ENCODE peak calls at places on chromosomes 7 and 10, in five cellular contexts. K is colonic mucosa, O is mammary epithelial cell, W is neural crest cell, H is left ventricle myocardium inferior. G is an unnamed sample.

GRCh38 chr7:92255308-92255707 is 9.5 kb downstream of the ANKIB1 start:
- DNase-seq in O (peak), W (no peak), H (no peak), K (no peak), G (no peak)

GRCh38 chr10:62048919-62049636 is 147.6 kb downstream of the ARID5B start:
- DNase-seq in O (peak), H (peak), K (peak), W (peak), G (peak)

GRCh38 chr7:153401795-153402720 is 642.5 kb downstream of the ACTR3B start:
- DNase-seq in O (no peak), H (no peak), W (no peak), K (no peak), G (no peak)

GRCh38 chr7:101386558-101387199 is 24.0 kb downstream of the COL26A1 start:
- DNase-seq in K (no peak), W (peak), H (no peak), O (no peak), G (no peak)

GRCh38 chr7:147990837-147991236 is 599.7 kb upstream of the C7orf33 start:
- DNase-seq in H (no peak), W (no peak), K (no peak), O (no peak), G (no peak)

GRCh38 chr7:771241-772004 is 44.3 kb upstream of the PRKAR1B start:
- DNase-seq in W (no peak), K (peak), O (no peak), H (peak), G (no peak)

GRCh38 chr7:77442631-77443420 is 26.7 kb upstream of the GSAP start:
- DNase-seq in K (no peak), H (no peak), O (peak), W (no peak), G (no peak)

GRCh38 chr7:94436018-94436604 is 41.4 kb downstream of the COL1A2 start:
- DNase-seq in H (no peak), W (peak), O (peak), K (peak), G (peak)

GRCh38 chr10:72322280-72323058 is 32.2 kb downstream of the DNAJB12 start:
- DNase-seq in K (no peak), H (no peak), W (no peak), O (peak), G (no peak)

GRCh38 chr7:43586251-43586900 is 3.5 kb downstream of the STK17A start:
- DNase-seq in W (no peak), K (no peak), O (peak), H (no peak), G (no peak)

GRCh38 chr10:129761573-129761972 is 202.5 kb downstream of the EBF3 start:
- DNase-seq in H (no peak), W (no peak), K (peak), O (no peak), G (no peak)

GRCh38 chr10:53325073-53325472 is 552.5 kb upstream of the MBL2 start:
- DNase-seq in H (no peak), O (peak), K (no peak), W (no peak), G (no peak)

GRCh38 chr10:123681285-123681684 is 15.1 kb downstream of the GPR26 start:
- DNase-seq in K (no peak), H (no peak), W (no peak), O (no peak), G (no peak)

GRCh38 chr10:124606822-124607221 is 137.4 kb downstream of the FAM53B start:
- DNase-seq in H (no peak), K (no peak), W (no peak), O (no peak), G (no peak)

GRCh38 chr10:104327745-104328635 is 10.3 kb downstream of the ITPRIP start:
- DNase-seq in W (peak), H (no peak), O (peak), K (no peak), G (no peak)

GRCh38 chr7:47386273-47386820 is 195.6 kb downstream of the TNS3 start:
- DNase-seq in O (no peak), H (no peak), K (no peak), W (no peak), G (no peak)

GRCh38 chr10:28677889-28678686 is 767 bp downstream of the BAMBI start:
- DNase-seq in H (peak), O (peak), K (peak), W (peak), G (no peak)

GRCh38 chr7:158733762-158734494 is 29.3 kb upstream of the NCAPG2 start:
- DNase-seq in K (no peak), W (no peak), O (no peak), H (no peak), G (no peak)

GRCh38 chr7:81158189-81158588 is 239.3 kb upstream of the SEMA3C start:
- DNase-seq in H (no peak), K (no peak), W (no peak), O (no peak), G (no peak)

GRCh38 chr7:867001-867405 is 9.4 kb upstream of the GET4 start:
- DNase-seq in H (peak), K (peak), W (no peak), O (no peak), G (no peak)

GRCh38 chr10:122227754-122228153 is 43.3 kb upstream of the BTBD16 start:
- DNase-seq in H (no peak), W (no peak), K (no peak), O (no peak), G (no peak)

GRCh38 chr10:44245601-44245938 is 139.3 kb downstream of the CXCL12 start:
- DNase-seq in H (no peak), W (no peak), K (no peak), O (no peak), G (no peak)

GRCh38 chr7:27459021-27459728 is 203.5 kb downstream of the HIBADH start:
- DNase-seq in K (no peak), W (no peak), O (no peak), H (no peak), G (no peak)

GRCh38 chr7:24477807-24478655 is 95.2 kb upstream of the PALS2 start:
- DNase-seq in H (no peak), K (no peak), O (peak), W (no peak), G (no peak)

GRCh38 chr10:111916011-111916410 is 267.6 kb downstream of the GPAM start:
- DNase-seq in O (no peak), H (no peak), W (no peak), K (no peak), G (no peak)

GRCh38 chr10:624605-625334 is 64.7 kb downstream of the DIP2C start:
- DNase-seq in W (peak), O (peak), K (peak), H (peak), G (no peak)

GRCh38 chr7:76316984-76317781 is 14.7 kb downstream of the HSPB1 start:
- DNase-seq in K (no peak), H (no peak), O (no peak), W (no peak), G (no peak)

GRCh38 chr7:137804819-137805218 is 42.0 kb downstream of the DGKI start:
- DNase-seq in K (no peak), W (no peak), H (no peak), O (no peak), G (no peak)

GRCh38 chr7:98559958-98560357 is 57.1 kb upstream of the NPTX2 start:
- DNase-seq in O (no peak), K (no peak), W (no peak), H (no peak), G (no peak)

GRCh38 chr10:119786117-119786769 is 60.4 kb downstream of the INPP5F start:
- DNase-seq in W (no peak), K (no peak), O (no peak), H (no peak), G (no peak)

GRCh38 chr10:7484456-7485266 is 73.8 kb upstream of the SFMBT2 start:
- DNase-seq in W (no peak), K (peak), H (no peak), O (no peak), G (no peak)

GRCh38 chr7:7956531-7957221 is 11.9 kb upstream of the GLCCI1 start:
- DNase-seq in K (no peak), H (no peak), W (no peak), O (peak), G (no peak)

GRCh38 chr10:129971381-129972144 is 7.5 kb upstream of the EBF3 start:
- DNase-seq in H (peak), W (no peak), O (no peak), K (peak), G (no peak)

GRCh38 chr7:105487559-105488218 is 34.4 kb downstream of the PUS7 start:
- DNase-seq in H (no peak), W (no peak), K (no peak), O (peak), G (no peak)
- TF ChIP-seq CTCF in H (peak), W (peak), K (no peak), O (peak), G (no peak)

DNA sequence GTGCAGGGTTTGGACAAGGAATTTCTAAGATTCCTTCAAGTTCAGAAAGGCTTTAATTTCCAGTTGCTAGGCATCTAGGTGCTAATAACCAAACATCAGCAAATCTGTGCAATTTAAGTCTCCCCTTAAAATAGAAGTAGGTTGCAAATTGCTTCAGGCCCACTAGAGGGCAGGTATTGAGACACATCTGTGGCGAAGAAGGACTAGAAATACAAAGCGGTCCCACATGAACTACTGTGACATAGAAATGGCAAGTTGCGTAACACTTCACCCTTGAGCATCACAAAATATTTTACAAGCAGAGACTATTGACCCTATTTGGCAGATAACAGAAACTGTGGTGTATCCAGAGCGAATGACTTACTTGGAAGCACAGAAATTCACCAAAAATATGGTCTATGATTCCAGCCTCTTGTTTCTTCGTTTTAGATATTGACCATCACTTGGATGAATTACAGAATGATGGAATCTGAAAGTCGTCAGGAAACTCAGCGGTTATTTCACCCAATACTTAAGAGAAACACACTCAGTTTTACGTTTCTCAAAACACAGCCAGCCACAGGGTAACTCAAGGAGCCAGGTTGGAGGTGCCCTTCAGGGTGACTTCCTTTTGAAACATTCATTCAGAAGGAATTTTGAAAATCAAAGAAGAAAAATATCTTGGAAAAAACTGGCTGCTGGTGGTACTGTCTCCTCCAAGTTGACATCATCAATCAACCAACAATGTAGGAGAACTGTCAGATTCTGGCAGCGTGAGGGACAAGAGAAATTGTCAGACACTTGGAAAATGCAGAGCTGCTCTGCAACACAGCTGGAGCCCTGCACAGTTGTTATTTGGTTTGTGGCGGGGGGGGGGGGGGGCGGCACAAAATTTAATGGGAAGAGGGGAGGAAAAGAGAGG is 256.3 kb upstream of the MINDY3 start:
- DNase-seq in H (no peak), K (no peak), W (peak), O (peak), G (no peak)
- TF ChIP-seq CTCF in H (peak), K (no peak), W (peak), O (peak), G (no peak)

GRCh38 chr7:66075590-66076458 is at the start of gene ASL:
- DNase-seq in K (peak), H (peak), O (peak), W (peak), G (peak)
- TF ChIP-seq CTCF in K (no peak), H (peak), O (no peak), W (peak), G (no peak)

GRCh38 chr7:127550247-127550646 is 35.1 kb downstream of the GCC1 start:
- DNase-seq in O (no peak), W (no peak), H (no peak), K (no peak), G (no peak)
- TF ChIP-seq CTCF in O (peak), W (peak), H (no peak), K (no peak), G (no peak)

DNA sequence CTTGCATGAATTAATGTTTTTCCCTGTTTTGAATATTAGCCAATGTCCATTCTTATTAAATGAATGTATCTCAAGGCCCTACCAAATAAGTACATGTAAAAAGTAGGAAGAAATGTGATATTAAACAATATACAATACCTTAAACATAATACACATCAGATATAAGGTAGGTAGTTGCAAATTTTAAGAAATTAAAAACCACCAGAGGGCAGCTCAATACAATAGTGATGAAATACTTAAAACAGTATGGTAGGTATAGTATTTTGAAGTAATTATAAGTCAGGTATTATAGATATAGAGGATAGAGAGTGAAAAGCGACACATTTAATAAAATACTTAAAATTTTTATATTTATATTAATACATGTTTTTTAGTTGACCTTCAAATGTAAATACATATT is 43.6 kb upstream of the CDK14 start:
- DNase-seq in K (no peak), O (peak), W (no peak), H (no peak), G (no peak)
- TF ChIP-seq CTCF in K (no peak), O (peak), W (peak), H (peak), G (no peak)

GRCh38 chr7:151351027-151351426 is 9.4 kb downstream of the NUB1 start:
- DNase-seq in O (no peak), H (no peak), K (peak), W (peak), G (no peak)
- TF ChIP-seq CTCF in O (no peak), H (peak), K (no peak), W (no peak), G (no peak)

DNA sequence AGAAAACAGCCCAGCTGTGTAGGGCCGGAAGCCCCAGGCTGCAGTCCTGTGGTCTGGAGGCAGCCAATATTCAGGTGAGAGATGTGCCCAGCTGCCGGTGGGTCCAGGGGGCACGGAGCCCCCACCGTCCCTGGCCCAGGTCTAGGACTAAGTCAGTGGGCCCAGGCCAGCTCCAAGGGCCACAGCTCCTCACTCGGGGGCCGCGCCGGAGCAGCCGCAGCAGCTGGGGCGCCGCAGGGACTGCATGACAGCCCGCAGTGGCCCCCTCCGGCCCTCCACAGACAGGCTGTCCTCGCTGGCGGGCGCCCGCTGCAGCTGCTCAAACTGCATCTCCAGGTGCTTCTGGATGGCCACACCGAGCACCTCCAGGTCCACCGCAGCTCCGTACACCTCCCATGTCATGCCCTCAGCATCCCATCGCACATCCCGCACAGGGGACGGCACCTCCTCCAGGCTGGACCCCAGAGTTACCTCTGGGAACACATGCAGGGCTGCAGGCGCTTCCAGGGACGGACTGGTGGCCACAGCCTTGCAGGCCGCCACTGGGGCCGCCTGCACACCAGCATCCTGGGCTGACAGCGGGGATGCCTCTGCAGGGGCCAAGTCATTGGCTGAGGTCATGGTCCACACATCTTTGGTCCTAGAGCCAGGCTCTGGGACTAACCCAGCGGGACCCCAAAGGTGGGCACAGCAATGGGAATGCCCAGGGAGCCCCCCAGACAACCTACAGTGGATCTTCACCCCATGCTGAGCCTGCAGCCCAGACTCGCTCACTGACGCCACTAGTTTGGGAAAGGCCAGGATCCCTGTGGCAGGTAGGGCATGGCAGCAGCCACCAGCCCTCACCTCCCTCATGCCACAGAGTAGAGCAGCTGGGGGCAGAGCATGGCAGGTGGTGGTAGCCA is 7.0 kb downstream of the GPRIN2 start:
- DNase-seq in O (no peak), K (no peak), H (peak), W (no peak), G (peak)
- TF ChIP-seq CTCF in O (no peak), K (no peak), H (no peak), W (no peak), G (no peak)